ENCODE peak calls at places on chromosomes 1 and 21, in seven cellular contexts. One of them, this sample, is unnamed.

GRCh38 chr1:58779059-58779754 is 4.6 kb downstream of the JUN start:
- DNase-seq in HEK293T: no peak
- DNase-seq in NCI-H1417: no peak
- DNase-seq in effector memory CD4-positive, alpha-beta T cell: no peak
- DNase-seq in RKO: no peak
- DNase-seq in T1000: no peak
- DNase-seq in HTR-8/SVneo: no peak
- DNase-seq in this sample: no peak

GRCh38 chr1:8283058-8283884 is 34.6 kb upstream of the SLC45A1 start:
- DNase-seq in HEK293T: no peak
- DNase-seq in NCI-H1417: no peak
- DNase-seq in effector memory CD4-positive, alpha-beta T cell: no peak
- DNase-seq in RKO: peak; percentile 38
- DNase-seq in T1000: no peak
- DNase-seq in HTR-8/SVneo: no peak
- DNase-seq in this sample: no peak

GRCh38 chr1:171219751-171220385 is 28.4 kb upstream of the FMO1 start:
- DNase-seq in HEK293T: no peak
- DNase-seq in NCI-H1417: no peak
- DNase-seq in effector memory CD4-positive, alpha-beta T cell: no peak
- DNase-seq in RKO: no peak
- DNase-seq in T1000: peak; percentile 12
- DNase-seq in HTR-8/SVneo: peak; percentile 4
- DNase-seq in this sample: no peak

GRCh38 chr1:201486158-201486557 is 17.2 kb upstream of the PHLDA3 start:
- DNase-seq in HEK293T: no peak
- DNase-seq in NCI-H1417: no peak
- DNase-seq in effector memory CD4-positive, alpha-beta T cell: no peak
- DNase-seq in RKO: no peak
- DNase-seq in T1000: no peak
- DNase-seq in HTR-8/SVneo: no peak
- DNase-seq in this sample: no peak

GRCh38 chr1:56837244-56837926 is 17.2 kb upstream of the C8A start:
- DNase-seq in HEK293T: no peak
- DNase-seq in NCI-H1417: no peak
- DNase-seq in effector memory CD4-positive, alpha-beta T cell: no peak
- DNase-seq in RKO: no peak
- DNase-seq in T1000: peak; percentile 11
- DNase-seq in HTR-8/SVneo: no peak
- DNase-seq in this sample: no peak

GRCh38 chr1:40003156-40004093 is 37.1 kb upstream of the CAP1 start:
- DNase-seq in HEK293T: no peak
- DNase-seq in NCI-H1417: no peak
- DNase-seq in effector memory CD4-positive, alpha-beta T cell: no peak
- DNase-seq in RKO: no peak
- DNase-seq in T1000: no peak
- DNase-seq in HTR-8/SVneo: no peak
- DNase-seq in this sample: no peak

GRCh38 chr1:204241050-204241449 is 27.3 kb upstream of the GOLT1A start:
- DNase-seq in HEK293T: no peak
- DNase-seq in NCI-H1417: no peak
- DNase-seq in effector memory CD4-positive, alpha-beta T cell: no peak
- DNase-seq in RKO: no peak
- DNase-seq in T1000: no peak
- DNase-seq in HTR-8/SVneo: no peak
- DNase-seq in this sample: no peak

GRCh38 chr1:229410692-229411433 is 23.0 kb downstream of the ACTA1 start:
- DNase-seq in HEK293T: peak; percentile 72
- DNase-seq in NCI-H1417: no peak
- DNase-seq in effector memory CD4-positive, alpha-beta T cell: no peak
- DNase-seq in RKO: peak; percentile 66
- DNase-seq in T1000: peak; percentile 82
- DNase-seq in HTR-8/SVneo: peak; percentile 88
- DNase-seq in this sample: peak; percentile 34

GRCh38 chr1:48066951-48067350 is 69.8 kb upstream of the TRABD2B start:
- DNase-seq in HEK293T: no peak
- DNase-seq in NCI-H1417: no peak
- DNase-seq in effector memory CD4-positive, alpha-beta T cell: no peak
- DNase-seq in RKO: no peak
- DNase-seq in T1000: no peak
- DNase-seq in HTR-8/SVneo: no peak
- DNase-seq in this sample: no peak

GRCh38 chr1:201912832-201913231 is 24.1 kb downstream of the SHISA4 start:
- DNase-seq in HEK293T: no peak
- DNase-seq in NCI-H1417: no peak
- DNase-seq in effector memory CD4-positive, alpha-beta T cell: no peak
- DNase-seq in RKO: no peak
- DNase-seq in T1000: no peak
- DNase-seq in HTR-8/SVneo: no peak
- DNase-seq in this sample: no peak

GRCh38 chr1:43868741-43869067 is 64.9 kb upstream of the ARTN start:
- DNase-seq in HEK293T: no peak
- DNase-seq in NCI-H1417: no peak
- DNase-seq in effector memory CD4-positive, alpha-beta T cell: no peak
- DNase-seq in RKO: no peak
- DNase-seq in T1000: no peak
- DNase-seq in HTR-8/SVneo: no peak
- DNase-seq in this sample: no peak

GRCh38 chr21:36688324-36688723 is 10.6 kb upstream of the SIM2 start:
- DNase-seq in HEK293T: no peak
- DNase-seq in NCI-H1417: no peak
- DNase-seq in effector memory CD4-positive, alpha-beta T cell: no peak
- DNase-seq in RKO: no peak
- DNase-seq in T1000: no peak
- DNase-seq in HTR-8/SVneo: no peak
- DNase-seq in this sample: no peak

GRCh38 chr1:13619909-13620308 is 36.3 kb downstream of the PDPN start:
- DNase-seq in HEK293T: no peak
- DNase-seq in NCI-H1417: no peak
- DNase-seq in effector memory CD4-positive, alpha-beta T cell: no peak
- DNase-seq in RKO: no peak
- DNase-seq in T1000: no peak
- DNase-seq in HTR-8/SVneo: no peak
- DNase-seq in this sample: no peak

GRCh38 chr1:214514819-214515383 is 36.5 kb downstream of the PTPN14 start:
- DNase-seq in HEK293T: peak; percentile 45
- DNase-seq in NCI-H1417: no peak
- DNase-seq in effector memory CD4-positive, alpha-beta T cell: no peak
- DNase-seq in RKO: no peak
- DNase-seq in T1000: no peak
- DNase-seq in HTR-8/SVneo: no peak
- DNase-seq in this sample: no peak

GRCh38 chr1:27026621-27027574 is 14.2 kb upstream of the TENT5B start:
- DNase-seq in HEK293T: peak; percentile 46
- DNase-seq in NCI-H1417: peak; percentile 91
- DNase-seq in effector memory CD4-positive, alpha-beta T cell: no peak
- DNase-seq in RKO: no peak
- DNase-seq in T1000: no peak
- DNase-seq in HTR-8/SVneo: no peak
- DNase-seq in this sample: no peak

GRCh38 chr1:201634261-201634660 is 95.3 kb downstream of the NAV1 start:
- DNase-seq in HEK293T: no peak
- DNase-seq in NCI-H1417: no peak
- DNase-seq in effector memory CD4-positive, alpha-beta T cell: no peak
- DNase-seq in RKO: no peak
- DNase-seq in T1000: no peak
- DNase-seq in HTR-8/SVneo: no peak
- DNase-seq in this sample: no peak

GRCh38 chr21:32757804-32758203 is 13.8 kb downstream of the PAXBP1 start:
- DNase-seq in HEK293T: no peak
- DNase-seq in NCI-H1417: no peak
- DNase-seq in effector memory CD4-positive, alpha-beta T cell: no peak
- DNase-seq in RKO: no peak
- DNase-seq in T1000: no peak
- DNase-seq in HTR-8/SVneo: no peak
- DNase-seq in this sample: no peak

GRCh38 chr1:157088607-157089006 is 11.0 kb downstream of the ETV3L start:
- DNase-seq in HEK293T: no peak
- DNase-seq in NCI-H1417: no peak
- DNase-seq in effector memory CD4-positive, alpha-beta T cell: no peak
- DNase-seq in RKO: no peak
- DNase-seq in T1000: no peak
- DNase-seq in HTR-8/SVneo: no peak
- DNase-seq in this sample: no peak

GRCh38 chr1:59477286-59477685 is 180.4 kb downstream of the FGGY start:
- DNase-seq in HEK293T: no peak
- DNase-seq in NCI-H1417: no peak
- DNase-seq in effector memory CD4-positive, alpha-beta T cell: no peak
- DNase-seq in RKO: no peak
- DNase-seq in T1000: peak; percentile 67
- DNase-seq in HTR-8/SVneo: no peak
- DNase-seq in this sample: no peak

GRCh38 chr1:58791106-58791505 is 7.3 kb upstream of the JUN start:
- DNase-seq in HEK293T: no peak
- DNase-seq in NCI-H1417: no peak
- DNase-seq in effector memory CD4-positive, alpha-beta T cell: no peak
- DNase-seq in RKO: no peak
- DNase-seq in T1000: no peak
- DNase-seq in HTR-8/SVneo: no peak
- DNase-seq in this sample: no peak

GRCh38 chr1:214472362-214472761 is 79.0 kb downstream of the PTPN14 start:
- DNase-seq in HEK293T: no peak
- DNase-seq in NCI-H1417: no peak
- DNase-seq in effector memory CD4-positive, alpha-beta T cell: no peak
- DNase-seq in RKO: no peak
- DNase-seq in T1000: no peak
- DNase-seq in HTR-8/SVneo: no peak
- DNase-seq in this sample: no peak

GRCh38 chr1:15196807-15197530 is 43.4 kb downstream of the TMEM51 start:
- DNase-seq in HEK293T: no peak
- DNase-seq in NCI-H1417: peak; percentile 44
- DNase-seq in effector memory CD4-positive, alpha-beta T cell: no peak
- DNase-seq in RKO: no peak
- DNase-seq in T1000: no peak
- DNase-seq in HTR-8/SVneo: no peak
- DNase-seq in this sample: no peak

GRCh38 chr1:25688390-25689119 is 72.0 kb downstream of the MAN1C1 start:
- DNase-seq in HEK293T: no peak
- DNase-seq in NCI-H1417: no peak
- DNase-seq in effector memory CD4-positive, alpha-beta T cell: no peak
- DNase-seq in RKO: no peak
- DNase-seq in T1000: no peak
- DNase-seq in HTR-8/SVneo: no peak
- DNase-seq in this sample: no peak

GRCh38 chr1:54681396-54681795 is 34.3 kb upstream of the TTC4 start:
- DNase-seq in HEK293T: no peak
- DNase-seq in NCI-H1417: peak; percentile 60
- DNase-seq in effector memory CD4-positive, alpha-beta T cell: no peak
- DNase-seq in RKO: peak; percentile 19
- DNase-seq in T1000: no peak
- DNase-seq in HTR-8/SVneo: no peak
- DNase-seq in this sample: peak; percentile 7

GRCh38 chr1:206895837-206896242 is 1.4 kb upstream of the IL24 start:
- DNase-seq in HEK293T: no peak
- DNase-seq in NCI-H1417: no peak
- DNase-seq in effector memory CD4-positive, alpha-beta T cell: no peak
- DNase-seq in RKO: no peak
- DNase-seq in T1000: no peak
- DNase-seq in HTR-8/SVneo: no peak
- DNase-seq in this sample: no peak

GRCh38 chr1:184838374-184838995 is 83.8 kb upstream of the EDEM3 start:
- DNase-seq in HEK293T: no peak
- DNase-seq in NCI-H1417: no peak
- DNase-seq in effector memory CD4-positive, alpha-beta T cell: no peak
- DNase-seq in RKO: peak; percentile 40
- DNase-seq in T1000: peak; percentile 83
- DNase-seq in HTR-8/SVneo: peak; percentile 83
- DNase-seq in this sample: no peak

GRCh38 chr1:211474426-211474825 is 17.5 kb downstream of the RD3 start:
- DNase-seq in HEK293T: peak; percentile 6
- DNase-seq in NCI-H1417: no peak
- DNase-seq in effector memory CD4-positive, alpha-beta T cell: no peak
- DNase-seq in RKO: no peak
- DNase-seq in T1000: no peak
- DNase-seq in HTR-8/SVneo: no peak
- DNase-seq in this sample: peak; percentile 25

This sample was measured in dermis microvascular lymphatic vessel endothelial cell.